ENCODE peak calls at places on chromosomes 16 and 17, in five cellular contexts. One of them, this sample, is unnamed.

GRCh38 chr17:82249896-82250581 is 21.2 kb downstream of the SLC16A3 start:
- DNase-seq in neural progenitor cell: no peak
- DNase-seq in BJ: no peak
- DNase-seq in psoas muscle: peak; percentile 38
- DNase-seq in adrenal gland: no peak
- DNase-seq in this sample: no peak

GRCh38 chr16:27444470-27444869 is 42.5 kb downstream of the IL21R start:
- DNase-seq in neural progenitor cell: no peak
- DNase-seq in BJ: no peak
- DNase-seq in psoas muscle: no peak
- DNase-seq in adrenal gland: no peak
- DNase-seq in this sample: no peak

GRCh38 chr16:56788435-56788834 is 58.5 kb downstream of the NUP93 start:
- DNase-seq in neural progenitor cell: no peak
- DNase-seq in BJ: no peak
- DNase-seq in psoas muscle: no peak
- DNase-seq in adrenal gland: no peak
- DNase-seq in this sample: no peak

GRCh38 chr16:53429221-53429943 is 4.9 kb upstream of the RBL2 start:
- DNase-seq in neural progenitor cell: no peak
- DNase-seq in BJ: no peak
- DNase-seq in psoas muscle: no peak
- DNase-seq in adrenal gland: peak; percentile 88
- DNase-seq in this sample: peak; percentile 63

GRCh38 chr16:11613381-11614303 is 26.9 kb upstream of the LITAF start:
- DNase-seq in neural progenitor cell: no peak
- DNase-seq in BJ: no peak
- DNase-seq in psoas muscle: peak; percentile 73
- DNase-seq in adrenal gland: peak; percentile 52
- DNase-seq in this sample: peak; percentile 95

GRCh38 chr16:70804153-70804728 is 3.3 kb upstream of the VAC14 start:
- DNase-seq in neural progenitor cell: no peak
- DNase-seq in BJ: peak; percentile 26
- DNase-seq in psoas muscle: no peak
- DNase-seq in adrenal gland: no peak
- DNase-seq in this sample: peak; percentile 82

GRCh38 chr17:77863814-77864161 is 94.7 kb upstream of the TNRC6C start:
- DNase-seq in neural progenitor cell: no peak
- DNase-seq in BJ: no peak
- DNase-seq in psoas muscle: peak; percentile 71
- DNase-seq in adrenal gland: no peak
- DNase-seq in this sample: no peak

GRCh38 chr16:19809693-19810092 is 75.0 kb downstream of the GPRC5B start:
- DNase-seq in neural progenitor cell: no peak
- DNase-seq in BJ: no peak
- DNase-seq in psoas muscle: no peak
- DNase-seq in adrenal gland: no peak
- DNase-seq in this sample: no peak

GRCh38 chr17:2957631-2958286 is 105.6 kb downstream of the OR1D5 start:
- DNase-seq in neural progenitor cell: no peak
- DNase-seq in BJ: no peak
- DNase-seq in psoas muscle: no peak
- DNase-seq in adrenal gland: peak; percentile 10
- DNase-seq in this sample: no peak

GRCh38 chr16:54934536-54935410 is 4.1 kb downstream of the IRX5 start:
- DNase-seq in neural progenitor cell: peak; percentile 86
- DNase-seq in BJ: no peak
- DNase-seq in psoas muscle: peak; percentile 53
- DNase-seq in adrenal gland: no peak
- DNase-seq in this sample: peak; percentile 71

GRCh38 chr17:9044796-9045470 is 23.6 kb downstream of the NTN1 start:
- DNase-seq in neural progenitor cell: no peak
- DNase-seq in BJ: no peak
- DNase-seq in psoas muscle: no peak
- DNase-seq in adrenal gland: no peak
- DNase-seq in this sample: no peak

GRCh38 chr17:21283482-21284318 is 811 bp upstream of the MAP2K3 start:
- DNase-seq in neural progenitor cell: peak; percentile 54
- DNase-seq in BJ: no peak
- DNase-seq in psoas muscle: no peak
- DNase-seq in adrenal gland: peak; percentile 68
- DNase-seq in this sample: no peak

GRCh38 chr17:65942592-65942991 is 249.3 kb downstream of the CEP112 start:
- DNase-seq in neural progenitor cell: no peak
- DNase-seq in BJ: no peak
- DNase-seq in psoas muscle: no peak
- DNase-seq in adrenal gland: no peak
- DNase-seq in this sample: peak; percentile 13

GRCh38 chr16:57473906-57474305 is 11.4 kb downstream of the POLR2C start:
- DNase-seq in neural progenitor cell: no peak
- DNase-seq in BJ: no peak
- DNase-seq in psoas muscle: peak; percentile 31
- DNase-seq in adrenal gland: no peak
- DNase-seq in this sample: no peak

GRCh38 chr17:7838291-7839075 is 4.5 kb downstream of the KDM6B start:
- DNase-seq in neural progenitor cell: peak; percentile 92
- DNase-seq in BJ: no peak
- DNase-seq in psoas muscle: peak; percentile 74
- DNase-seq in adrenal gland: peak; percentile 54
- DNase-seq in this sample: peak; percentile 39

GRCh38 chr17:52419256-52419655 is 260.7 kb upstream of the CA10 start:
- DNase-seq in neural progenitor cell: no peak
- DNase-seq in BJ: no peak
- DNase-seq in psoas muscle: no peak
- DNase-seq in adrenal gland: peak; percentile 40
- DNase-seq in this sample: no peak

GRCh38 chr16:50096791-50097190 is 31.0 kb downstream of the HEATR3 start:
- DNase-seq in neural progenitor cell: no peak
- DNase-seq in BJ: peak; percentile 50
- DNase-seq in psoas muscle: no peak
- DNase-seq in adrenal gland: no peak
- DNase-seq in this sample: no peak

GRCh38 chr17:62085511-62086408 is 20.7 kb upstream of the MED13 start:
- DNase-seq in neural progenitor cell: no peak
- DNase-seq in BJ: no peak
- DNase-seq in psoas muscle: no peak
- DNase-seq in adrenal gland: no peak
- DNase-seq in this sample: no peak

GRCh38 chr17:40903129-40903847 is 18.2 kb upstream of the KRT20 start:
- DNase-seq in neural progenitor cell: no peak
- DNase-seq in BJ: peak; percentile 53
- DNase-seq in psoas muscle: no peak
- DNase-seq in adrenal gland: no peak
- DNase-seq in this sample: peak; percentile 88

GRCh38 chr17:54172654-54173316 is 350.1 kb downstream of the KIF2B start:
- DNase-seq in neural progenitor cell: peak; percentile 40
- DNase-seq in BJ: no peak
- DNase-seq in psoas muscle: no peak
- DNase-seq in adrenal gland: peak; percentile 21
- DNase-seq in this sample: peak; percentile 52

GRCh38 chr17:58086953-58087352 is 3.7 kb downstream of the DYNLL2 start:
- DNase-seq in neural progenitor cell: no peak
- DNase-seq in BJ: no peak
- DNase-seq in psoas muscle: no peak
- DNase-seq in adrenal gland: no peak
- DNase-seq in this sample: no peak

GRCh38 chr17:74807925-74808324 is 31.8 kb upstream of the NAT9 start:
- DNase-seq in neural progenitor cell: no peak
- DNase-seq in BJ: no peak
- DNase-seq in psoas muscle: no peak
- DNase-seq in adrenal gland: no peak
- DNase-seq in this sample: no peak

GRCh38 chr17:41987642-41988041 is 21.0 kb downstream of the CNP start:
- DNase-seq in neural progenitor cell: no peak
- DNase-seq in BJ: no peak
- DNase-seq in psoas muscle: no peak
- DNase-seq in adrenal gland: no peak
- DNase-seq in this sample: no peak

GRCh38 chr16:3074860-3075545 is 9.6 kb downstream of the IL32 start:
- DNase-seq in neural progenitor cell: no peak
- DNase-seq in BJ: no peak
- DNase-seq in psoas muscle: peak; percentile 55
- DNase-seq in adrenal gland: no peak
- DNase-seq in this sample: no peak

GRCh38 chr16:52090080-52090479 is 456.9 kb downstream of the TOX3 start:
- DNase-seq in neural progenitor cell: no peak
- DNase-seq in BJ: no peak
- DNase-seq in psoas muscle: no peak
- DNase-seq in adrenal gland: no peak
- DNase-seq in this sample: peak; percentile 59

GRCh38 chr17:27602721-27603445 is 28.1 kb upstream of the LGALS9 start:
- DNase-seq in neural progenitor cell: peak; percentile 86
- DNase-seq in BJ: no peak
- DNase-seq in psoas muscle: peak; percentile 84
- DNase-seq in adrenal gland: peak; percentile 89
- DNase-seq in this sample: no peak

GRCh38 chr17:43701318-43701743 is 39.6 kb upstream of the MEOX1 start:
- DNase-seq in neural progenitor cell: no peak
- DNase-seq in BJ: no peak
- DNase-seq in psoas muscle: no peak
- DNase-seq in adrenal gland: no peak
- DNase-seq in this sample: no peak

GRCh38 chr17:1060991-1061390 is 64.1 kb downstream of the TIMM22 start:
- DNase-seq in neural progenitor cell: no peak
- DNase-seq in BJ: peak; percentile 92
- DNase-seq in psoas muscle: peak; percentile 90
- DNase-seq in adrenal gland: peak; percentile 93
- DNase-seq in this sample: peak; percentile 81

GRCh38 chr16:24286713-24287405 is 30.7 kb downstream of the CACNG3 start:
- DNase-seq in neural progenitor cell: no peak
- DNase-seq in BJ: no peak
- DNase-seq in psoas muscle: no peak
- DNase-seq in adrenal gland: no peak
- DNase-seq in this sample: no peak

GRCh38 chr17:4703330-4703691 is 626 bp downstream of the PELP1 start:
- DNase-seq in neural progenitor cell: no peak
- DNase-seq in BJ: no peak
- DNase-seq in psoas muscle: no peak
- DNase-seq in adrenal gland: no peak
- DNase-seq in this sample: no peak

GRCh38 chr16:88369447-88370008 is 13.2 kb upstream of the ZNF469 start:
- DNase-seq in neural progenitor cell: no peak
- DNase-seq in BJ: no peak
- DNase-seq in psoas muscle: peak; percentile 34
- DNase-seq in adrenal gland: no peak
- DNase-seq in this sample: no peak

GRCh38 chr16:73057369-73058210 is 9.7 kb upstream of the ZFHX3 start:
- DNase-seq in neural progenitor cell: peak; percentile 75
- DNase-seq in BJ: no peak
- DNase-seq in psoas muscle: peak; percentile 76
- DNase-seq in adrenal gland: no peak
- DNase-seq in this sample: no peak
- H3K27me3 ChIP-seq in neural progenitor cell: peaks cover 88% of the 10 kb centered on the region
- H3K27me3 ChIP-seq in BJ: no peaks in the 10 kb centered on the region
- H3K27me3 ChIP-seq in psoas muscle: no peaks in the 10 kb centered on the region
- H3K27me3 ChIP-seq in adrenal gland: no peaks in the 10 kb centered on the region
- H3K27me3 ChIP-seq in this sample: no peaks in the 10 kb centered on the region

DNA sequence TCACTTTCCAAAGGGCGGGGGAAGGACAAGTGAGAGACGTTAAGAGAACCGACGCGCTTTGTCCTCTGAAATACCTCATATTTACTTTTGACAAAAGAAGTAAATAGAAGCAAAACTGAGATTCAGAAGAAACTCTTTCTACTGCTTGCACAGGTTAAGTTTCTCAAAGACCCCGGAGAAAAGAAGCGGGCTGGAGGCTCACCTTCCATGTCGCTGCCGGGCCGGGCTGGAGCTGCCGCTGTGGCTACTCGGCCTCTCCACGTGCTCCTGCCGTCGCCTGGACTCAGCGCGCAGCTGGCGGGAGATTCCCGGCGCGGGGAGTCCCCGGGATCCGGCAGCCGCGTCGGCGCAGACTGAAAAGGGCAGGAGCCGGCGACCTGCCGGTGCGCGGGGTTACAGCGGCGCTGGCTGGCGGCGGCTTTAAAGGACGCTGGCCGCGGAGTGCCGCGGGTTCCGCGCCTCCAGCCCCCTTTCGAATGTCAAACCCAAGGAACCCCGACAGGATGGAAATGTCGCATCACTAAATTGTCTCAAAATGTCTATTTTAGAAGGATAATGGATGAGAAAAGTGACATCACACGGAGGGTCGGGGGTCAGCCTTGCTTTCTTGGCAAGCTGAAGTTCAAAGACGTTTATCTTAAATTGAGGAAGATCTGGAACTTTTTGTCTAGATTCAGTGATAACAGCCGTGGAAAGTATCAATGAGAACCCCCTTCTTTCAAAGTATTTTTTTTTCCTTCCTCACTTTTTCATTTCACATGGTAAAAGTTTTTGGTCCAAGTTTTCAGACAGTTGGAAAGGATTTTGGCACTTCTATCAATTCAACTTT is at the start of gene IKZF3:
- DNase-seq in neural progenitor cell: peak; percentile 93
- DNase-seq in BJ: no peak
- DNase-seq in psoas muscle: peak; percentile 66
- DNase-seq in adrenal gland: peak; percentile 42
- DNase-seq in this sample: peak; percentile 50
- H3K27me3 ChIP-seq in neural progenitor cell: peaks cover 82% of the 10 kb centered on the region
- H3K27me3 ChIP-seq in BJ: peaks cover 39% of the 10 kb centered on the region
- H3K27me3 ChIP-seq in psoas muscle: peaks cover 7% of the 10 kb centered on the region
- H3K27me3 ChIP-seq in adrenal gland: peaks cover 88% of the 10 kb centered on the region
- H3K27me3 ChIP-seq in this sample: peaks cover 95% of the 10 kb centered on the region

DNA sequence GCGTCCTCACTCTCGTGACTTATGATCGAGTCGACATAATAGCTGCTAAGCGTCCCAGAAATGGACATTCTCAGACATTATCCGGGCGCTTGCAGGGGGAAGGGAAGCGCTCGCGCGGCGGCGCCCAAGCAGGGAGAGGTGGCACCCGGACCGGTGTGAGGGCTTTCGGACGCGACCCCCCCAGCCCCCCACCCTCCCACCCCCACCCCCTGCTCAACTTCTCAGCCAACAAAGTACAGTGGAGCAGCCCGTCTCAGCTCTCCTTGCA is at the start of gene HOXB9:
- DNase-seq in neural progenitor cell: no peak
- DNase-seq in BJ: no peak
- DNase-seq in psoas muscle: no peak
- DNase-seq in adrenal gland: no peak
- DNase-seq in this sample: no peak
- H3K27me3 ChIP-seq in neural progenitor cell: peaks cover 100% of the 10 kb centered on the region
- H3K27me3 ChIP-seq in BJ: peaks cover 88% of the 10 kb centered on the region
- H3K27me3 ChIP-seq in psoas muscle: no peaks in the 10 kb centered on the region
- H3K27me3 ChIP-seq in adrenal gland: peaks cover 84% of the 10 kb centered on the region
- H3K27me3 ChIP-seq in this sample: peaks cover 100% of the 10 kb centered on the region

DNA sequence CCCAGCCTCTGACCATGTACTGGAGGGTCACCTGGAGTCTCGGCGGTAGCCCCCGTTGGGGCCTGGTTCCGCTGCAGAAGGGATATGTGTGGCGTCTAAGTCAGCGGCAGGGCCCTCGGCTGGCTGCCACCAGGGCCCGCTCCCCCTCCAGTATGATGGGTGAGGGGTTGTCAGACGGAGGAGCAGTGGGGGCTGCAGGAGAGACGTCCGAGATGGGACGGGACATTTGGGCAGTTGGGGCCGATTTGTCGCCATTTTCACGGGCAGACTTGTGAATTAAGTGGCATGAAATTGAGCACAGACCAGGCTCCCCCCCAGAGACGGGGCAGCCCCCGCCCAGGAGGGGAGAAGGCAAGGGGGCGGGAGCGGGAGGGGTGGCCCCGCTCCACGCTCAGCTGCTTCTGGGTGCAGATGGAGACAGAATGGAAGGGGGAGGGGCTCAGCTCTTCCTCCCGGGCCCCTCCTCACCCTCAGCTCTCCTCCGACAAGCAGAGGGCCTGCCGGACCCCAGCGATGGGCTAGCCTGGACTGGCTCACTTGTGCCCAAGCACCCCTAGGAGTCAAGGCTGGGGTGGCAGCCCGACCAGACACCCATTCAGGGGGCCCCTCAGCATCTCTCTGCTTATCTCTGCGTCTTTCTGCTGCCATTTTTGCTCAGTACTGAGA is 52.6 kb upstream of the LHX1 start:
- DNase-seq in neural progenitor cell: no peak
- DNase-seq in BJ: no peak
- DNase-seq in psoas muscle: no peak
- DNase-seq in adrenal gland: no peak
- DNase-seq in this sample: no peak
- H3K27me3 ChIP-seq in neural progenitor cell: no peaks in the 10 kb centered on the region
- H3K27me3 ChIP-seq in BJ: peaks cover 20% of the 10 kb centered on the region
- H3K27me3 ChIP-seq in psoas muscle: no peaks in the 10 kb centered on the region
- H3K27me3 ChIP-seq in adrenal gland: peaks cover 18% of the 10 kb centered on the region
- H3K27me3 ChIP-seq in this sample: peaks cover 39% of the 10 kb centered on the region

This sample was measured in foreskin keratinocyte.